ENCODE peak calls at places on chromosomes 3 and 15, in four cellular contexts. T is body of pancreas, M is glutamatergic neuron, Y is AG08396. V is an unnamed sample.

GRCh38 chr15:78177447-78177873 is 28.3 kb downstream of the IDH3A start:
- DNase-seq in T (peak), M (peak), Y (peak), V (no peak)

GRCh38 chr3:162538466-162538865 is 1041.9 kb downstream of the OTOL1 start:
- DNase-seq in Y (no peak), M (no peak), T (no peak), V (no peak)

GRCh38 chr3:42610978-42611377 is 10.5 kb downstream of the NKTR start:
- DNase-seq in T (no peak), M (no peak), Y (no peak), V (no peak)

GRCh38 chr3:140207541-140207940 is 272.6 kb downstream of the CLSTN2 start:
- DNase-seq in M (no peak), T (no peak), Y (no peak), V (no peak)

GRCh38 chr3:143601738-143602480 is 246.4 kb downstream of the SLC9A9 start:
- DNase-seq in M (no peak), Y (peak), T (no peak), V (peak)

GRCh38 chr15:51812598-51812997 is 16.9 kb upstream of the TMOD3 start:
- DNase-seq in T (no peak), M (no peak), Y (no peak), V (no peak)

GRCh38 chr3:17292556-17292955 is 407.8 kb downstream of the PLCL2 start:
- DNase-seq in T (no peak), Y (no peak), M (no peak), V (no peak)

GRCh38 chr3:105915524-105915923 is 46.7 kb upstream of the CBLB start:
- DNase-seq in T (no peak), M (no peak), Y (no peak), V (no peak)

GRCh38 chr3:120816728-120817127 is 74.2 kb downstream of the GTF2E1 start:
- DNase-seq in M (no peak), T (peak), Y (no peak), V (peak)

GRCh38 chr3:105277656-105278055 is 89.1 kb upstream of the ALCAM start:
- DNase-seq in Y (no peak), M (no peak), T (no peak), V (no peak)

GRCh38 chr3:132164469-132165092 is 129.8 kb upstream of the CPNE4 start:
- DNase-seq in M (no peak), T (peak), Y (no peak), V (peak)

GRCh38 chr3:13023251-13024055 is 49.8 kb downstream of the IQSEC1 start:
- DNase-seq in M (peak), T (no peak), Y (no peak), V (no peak)

GRCh38 chr15:64574220-64574994 is 114.0 kb downstream of the ZNF609 start:
- DNase-seq in M (no peak), T (no peak), Y (no peak), V (no peak)

V was measured in adrenal gland.